ENCODE peak calls at places on chromosomes 12 and 14, in ten cellular contexts. H is adrenal gland; O is astrocyte of the cerebellum; S is MCF 10A; A is kidney; V is Panc1; T is A549; W is OCI-LY7; M is neural crest cell; K is CD4-positive, alpha-beta T cell. C is an unnamed sample.

GRCh38 chr14:103349982-103350381 is 15.9 kb downstream of the EIF5 start:
- DNase-seq in A (no peak), W (no peak), S (no peak), V (no peak), H (no peak), O (no peak), T (no peak), M (no peak), K (no peak), C (no peak)

GRCh38 chr12:118842753-118843335 is 138.5 kb upstream of the SRRM4 start:
- DNase-seq in K (no peak), A (no peak), H (no peak), O (no peak), M (no peak), W (no peak), V (no peak), T (no peak), S (no peak), C (no peak)

GRCh38 chr12:47717443-47718193 is 7.7 kb downstream of the ENDOU start:
- DNase-seq in A (peak), S (peak), M (peak), O (peak), V (no peak), W (peak), K (peak), H (peak), T (peak), C (peak)

GRCh38 chr14:43306053-43306452 is 1201.0 kb downstream of the FSCB start:
- DNase-seq in M (no peak), A (no peak), H (no peak), O (no peak), K (no peak), T (no peak), W (no peak), V (no peak), S (no peak), C (no peak)

GRCh38 chr12:7005288-7005687 is 13.0 kb downstream of the LPCAT3 start:
- DNase-seq in V (no peak), H (no peak), S (no peak), K (no peak), O (no peak), T (no peak), A (no peak), W (no peak), M (no peak), C (no peak)

GRCh38 chr12:47837190-47838171 is 17.8 kb upstream of the HDAC7 start:
- DNase-seq in K (peak), H (peak), M (peak), W (peak), A (no peak), O (peak), S (peak), V (peak), T (peak), C (peak)

GRCh38 chr14:52873694-52874093 is 77.2 kb downstream of the FERMT2 start:
- DNase-seq in S (peak), T (no peak), A (no peak), V (no peak), O (no peak), K (no peak), H (peak), W (no peak), M (no peak), C (no peak)

GRCh38 chr12:46473634-46474201 is 101.1 kb upstream of the SLC38A2 start:
- DNase-seq in V (no peak), A (peak), M (no peak), K (no peak), S (peak), H (peak), T (peak), O (peak), W (no peak), C (peak)

GRCh38 chr14:94009767-94010166 is 12.7 kb downstream of the CCDC197 start:
- DNase-seq in T (no peak), V (no peak), H (no peak), S (peak), O (peak), K (no peak), W (no peak), A (peak), M (no peak), C (peak)

GRCh38 chr12:951166-951565 is 1.7 kb upstream of the RAD52 start:
- DNase-seq in V (no peak), S (no peak), W (no peak), M (no peak), H (no peak), T (no peak), A (no peak), K (no peak), O (no peak), C (no peak)

GRCh38 chr12:74415633-74416032 is 122.0 kb upstream of the ATXN7L3B start:
- DNase-seq in S (peak), T (peak), O (no peak), A (no peak), V (no peak), H (peak), W (peak), M (no peak), K (no peak), C (no peak)

GRCh38 chr14:35687335-35687939 is 121.7 kb downstream of the RALGAPA1 start:
- DNase-seq in W (peak), O (peak), K (no peak), V (peak), H (peak), S (peak), M (peak), A (no peak), T (peak), C (peak)

GRCh38 chr14:58777541-58777979 is 139.8 kb downstream of the DACT1 start:
- DNase-seq in M (peak), H (no peak), V (no peak), A (no peak), S (no peak), W (no peak), O (peak), T (no peak), K (no peak), C (no peak)

DNA sequence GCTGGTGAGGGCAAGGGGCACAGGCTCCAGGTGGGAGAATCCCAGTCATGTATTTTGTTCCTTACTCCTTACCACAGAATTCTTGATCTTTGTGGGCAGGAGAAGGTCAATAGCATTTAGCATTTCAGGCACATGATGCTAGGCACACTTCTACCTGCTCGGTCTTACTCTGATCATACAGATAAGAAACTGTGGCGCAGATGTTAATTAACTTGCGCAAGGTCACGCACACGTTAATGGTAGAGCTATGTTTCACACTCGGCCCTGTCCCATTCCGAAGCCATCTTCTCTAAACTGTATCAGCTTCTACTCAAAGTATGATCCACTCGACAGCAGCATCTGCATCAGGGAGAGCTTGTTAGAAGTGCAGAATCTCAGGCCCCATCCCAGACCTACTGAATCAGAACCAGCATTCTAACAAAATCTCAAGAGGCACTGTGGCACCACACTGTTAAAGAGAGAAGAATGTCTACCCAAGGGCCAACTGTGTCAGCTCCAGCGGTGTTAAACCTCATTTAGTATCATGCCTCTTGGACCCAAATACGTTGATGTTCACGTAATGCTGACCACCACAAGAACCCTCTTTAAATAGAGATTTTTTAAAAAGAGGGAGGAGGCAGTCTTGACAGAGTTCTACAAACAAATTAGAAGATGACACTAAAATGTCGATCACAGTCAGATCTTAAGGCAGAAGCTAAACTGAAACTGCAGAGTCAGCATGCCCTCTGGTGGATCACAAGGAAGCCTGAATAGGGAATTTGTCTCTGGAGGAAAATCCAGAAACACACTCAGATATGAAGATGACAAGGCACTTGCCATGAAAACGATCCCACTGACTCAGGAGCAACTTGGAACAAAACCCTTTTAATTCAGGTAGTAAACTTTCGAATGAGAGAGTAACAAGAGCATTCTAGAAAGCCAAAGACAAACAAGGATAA is 7.3 kb downstream of the STXBP6 start:
- DNase-seq in O (peak), A (no peak), S (no peak), T (no peak), V (no peak), M (no peak), K (no peak), W (no peak), H (peak), C (no peak)
- TF ChIP-seq CTCF in O (peak), A (peak), S (peak), T (peak), V (peak), M (peak), K (no peak), W (peak), H (no peak), C (no peak)

DNA sequence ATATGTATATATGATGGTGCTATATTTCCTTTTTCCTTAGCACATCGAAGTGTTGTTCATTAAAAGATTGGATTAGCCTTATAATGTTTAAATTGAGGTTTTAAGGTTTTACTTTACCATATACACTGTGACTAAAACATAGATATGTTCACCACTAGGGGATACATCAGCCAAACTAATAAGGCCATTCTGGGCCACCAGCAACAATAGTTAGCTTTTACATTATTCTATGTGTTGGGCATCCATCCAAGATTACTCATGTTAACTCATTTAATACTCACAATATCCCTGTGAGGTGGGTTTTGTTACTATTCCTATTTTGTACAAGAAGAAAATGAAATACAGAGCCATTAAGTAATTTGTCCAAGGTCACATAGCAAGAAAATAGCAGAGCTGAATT is 202.6 kb upstream of the AVPR1A start:
- DNase-seq in H (no peak), K (no peak), A (no peak), V (no peak), M (no peak), O (no peak), W (no peak), T (no peak), S (peak), C (no peak)
- TF ChIP-seq CTCF in H (no peak), K (no peak), A (no peak), V (no peak), M (peak), O (no peak), W (no peak), T (no peak), S (no peak), C (no peak)

GRCh38 chr12:112294793-112295192 is 87.4 kb downstream of the HECTD4 start:
- DNase-seq in W (no peak), T (no peak), S (peak), K (no peak), H (peak), V (no peak), O (no peak), A (no peak), M (no peak), C (no peak)
- TF ChIP-seq CTCF in W (peak), T (no peak), S (no peak), K (no peak), H (no peak), V (no peak), O (no peak), A (no peak), M (no peak), C (no peak)

DNA sequence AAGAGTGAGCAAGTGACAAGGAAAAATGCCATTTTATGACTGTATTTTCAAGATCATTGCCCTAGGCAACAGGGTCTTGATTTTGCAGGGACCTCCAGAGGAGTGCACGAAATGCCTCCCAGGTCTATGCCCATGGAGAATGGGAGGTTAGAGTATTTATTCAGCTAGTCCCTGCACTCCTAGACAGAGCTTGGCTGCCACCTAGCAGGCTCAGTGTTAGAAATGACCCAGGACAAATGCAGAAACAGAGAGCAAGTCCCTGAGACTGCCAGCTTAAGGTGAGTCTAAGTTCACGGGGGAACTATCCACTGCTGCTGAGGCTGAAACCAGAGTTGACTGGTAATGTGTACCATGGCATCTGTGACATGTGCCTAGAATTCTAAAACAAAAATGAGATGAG is 506.4 kb downstream of the MED13L start:
- DNase-seq in M (no peak), K (no peak), O (no peak), W (no peak), A (no peak), V (no peak), H (peak), T (no peak), S (peak), C (no peak)
- TF ChIP-seq CTCF in M (peak), K (no peak), O (no peak), W (no peak), A (peak), V (peak), H (peak), T (peak), S (no peak), C (no peak)

DNA sequence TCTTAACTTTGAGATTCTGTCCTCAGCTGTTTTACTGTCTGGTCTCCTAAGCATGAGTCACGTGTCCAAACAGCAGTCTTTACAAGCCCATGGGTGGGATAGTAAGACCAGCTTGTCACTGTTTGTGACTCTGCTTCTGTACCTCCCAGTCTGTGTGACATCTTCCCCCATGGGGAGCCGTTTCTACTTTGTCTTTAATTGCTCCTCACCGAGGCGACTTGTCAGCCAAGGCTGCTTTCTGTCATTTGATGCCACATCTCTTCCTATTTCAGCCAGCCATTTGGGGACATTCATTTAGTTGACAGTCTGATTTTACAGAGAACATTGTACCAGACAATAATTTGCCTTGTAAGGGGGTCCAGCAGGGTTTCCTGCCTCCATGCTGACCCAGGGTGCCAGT is 534.8 kb downstream of the NRXN3 start:
- DNase-seq in K (no peak), V (no peak), A (no peak), T (no peak), W (no peak), O (no peak), S (no peak), M (no peak), H (no peak), C (no peak)
- TF ChIP-seq CTCF in K (no peak), V (no peak), A (no peak), T (no peak), W (no peak), O (no peak), S (no peak), M (no peak), H (no peak), C (no peak)

C was measured in GM20000.